ENCODE peak calls at places on chromosomes 7 and 10, in eight cellular contexts. G, L, R, K, D, O, T and N are unnamed samples.

GRCh38 chr10:18308600-18308999 is 168.4 kb downstream of the CACNB2 start:
- ATAC-seq in G (no peak), L (no peak), R (no peak), K (no peak), D (no peak), O (no peak), T (no peak), N (peak)

GRCh38 chr7:77330169-77330882 is 85.8 kb downstream of the GSAP start:
- ATAC-seq in G (no peak), L (no peak), R (peak), K (no peak), D (no peak), O (no peak), T (peak), N (no peak)

GRCh38 chr10:48518412-48518811 is 86.5 kb downstream of the ARHGAP22 start:
- ATAC-seq in G (no peak), L (peak), R (no peak), K (peak), D (no peak), O (no peak), T (no peak), N (no peak)

GRCh38 chr7:83996879-83997278 is 197.7 kb downstream of the SEMA3A start:
- ATAC-seq in G (no peak), L (no peak), R (no peak), K (no peak), D (no peak), O (no peak), T (no peak), N (no peak)

GRCh38 chr10:128865398-128865797 is 601.6 kb upstream of the MGMT start:
- ATAC-seq in G (peak), L (no peak), R (no peak), K (no peak), D (no peak), O (no peak), T (no peak), N (no peak)

GRCh38 chr7:77752016-77752415 is 46.2 kb downstream of the TMEM60 start:
- ATAC-seq in G (no peak), L (no peak), R (peak), K (peak), D (no peak), O (no peak), T (no peak), N (no peak)

GRCh38 chr7:117332031-117332430 is 9.2 kb upstream of the WNT2 start:
- ATAC-seq in G (no peak), L (no peak), R (no peak), K (no peak), D (no peak), O (no peak), T (no peak), N (no peak)

GRCh38 chr10:125093199-125093841 is 67.0 kb downstream of the CTBP2 start:
- ATAC-seq in G (no peak), L (no peak), R (peak), K (no peak), D (no peak), O (no peak), T (no peak), N (peak)

GRCh38 chr10:8416192-8416701 is 361.8 kb downstream of the GATA3 start:
- ATAC-seq in G (no peak), L (no peak), R (no peak), K (no peak), D (no peak), O (no peak), T (peak), N (no peak)

GRCh38 chr7:111873963-111874693 is 311.8 kb upstream of the IMMP2L start:
- ATAC-seq in G (no peak), L (no peak), R (no peak), K (no peak), D (peak), O (no peak), T (no peak), N (no peak)

GRCh38 chr10:96660297-96660696 is 60.0 kb downstream of the PIK3AP1 start:
- ATAC-seq in G (no peak), L (no peak), R (no peak), K (no peak), D (no peak), O (no peak), T (no peak), N (no peak)

GRCh38 chr10:24344279-24344678 is 135.3 kb downstream of the KIAA1217 start:
- ATAC-seq in G (no peak), L (no peak), R (peak), K (no peak), D (no peak), O (no peak), T (peak), N (no peak)

GRCh38 chr7:55013851-55014250 is 5.0 kb upstream of the EGFR start:
- ATAC-seq in G (no peak), L (no peak), R (no peak), K (no peak), D (no peak), O (no peak), T (no peak), N (no peak)

GRCh38 chr7:80659120-80660055 is 20.9 kb downstream of the CD36 start:
- ATAC-seq in G (peak), L (no peak), R (peak), K (no peak), D (no peak), O (peak), T (peak), N (no peak)

GRCh38 chr7:114622189-114622588 is 207.6 kb downstream of the FOXP2 start:
- ATAC-seq in G (no peak), L (no peak), R (no peak), K (no peak), D (no peak), O (no peak), T (no peak), N (no peak)
- TF ChIP-seq POLR2AphosphoS5 in G (no peak), L (no peak), R (no peak), K (no peak), D (no peak), O (no peak), T (no peak), N (no peak)

GRCh38 chr10:91798736-91799579 is 732 bp downstream of the TNKS2 start:
- ATAC-seq in G (peak), L (peak), R (peak), K (peak), D (peak), O (peak), T (peak), N (peak)
- TF ChIP-seq POLR2AphosphoS5 in G (no peak), L (no peak), R (no peak), K (no peak), D (no peak), O (no peak), T (no peak), N (peak)

GRCh38 chr7:101288439-101288838 is 33.2 kb downstream of the IFT22 start:
- ATAC-seq in G (no peak), L (no peak), R (no peak), K (no peak), D (no peak), O (no peak), T (no peak), N (no peak)

GRCh38 chr7:101285171-101285570 is 36.4 kb downstream of the IFT22 start:
- ATAC-seq in G (no peak), L (no peak), R (no peak), K (no peak), D (no peak), O (no peak), T (no peak), N (no peak)

GRCh38 chr7:101287032-101287431 is 34.6 kb downstream of the IFT22 start:
- ATAC-seq in G (no peak), L (no peak), R (peak), K (no peak), D (no peak), O (no peak), T (no peak), N (no peak)
- TF ChIP-seq POLR2AphosphoS5 in G (no peak), L (no peak), R (no peak), K (no peak), D (no peak), O (no peak), T (no peak), N (no peak)

DNA sequence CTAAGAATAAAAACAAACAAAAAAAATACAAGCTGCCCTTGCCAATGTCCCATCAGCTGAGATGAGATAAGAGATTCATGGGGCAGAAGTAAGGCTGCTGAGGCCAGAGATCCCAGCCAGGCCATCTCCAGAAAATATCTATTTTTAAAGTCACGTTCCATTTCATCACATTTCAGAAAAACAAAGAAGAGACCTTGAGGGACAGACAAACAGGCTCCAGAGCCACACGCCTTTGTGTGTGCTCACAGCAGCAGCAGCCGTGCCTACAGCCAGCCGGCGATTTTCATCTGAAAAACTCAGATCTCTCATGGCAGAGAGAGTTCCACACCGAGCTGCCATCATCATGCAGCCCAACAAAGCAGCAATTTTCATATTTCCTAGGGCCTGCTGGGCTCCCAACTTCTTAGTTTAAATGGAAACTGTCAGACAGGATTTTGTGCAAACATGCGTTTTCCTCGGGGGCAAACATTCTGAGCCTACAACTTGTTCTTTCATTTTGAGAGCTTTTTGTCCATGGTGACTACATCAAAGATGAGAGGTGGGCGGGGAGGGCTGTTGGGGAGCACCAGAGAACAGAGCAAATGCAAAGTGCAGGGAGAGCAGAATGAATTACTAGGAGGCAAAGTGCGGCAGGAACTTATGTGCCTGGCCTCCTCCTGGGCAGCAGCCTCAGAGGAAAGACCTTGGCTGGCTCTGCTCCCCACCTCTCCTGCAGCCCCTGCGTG is 38.8 kb downstream of the DLG5 start:
- ATAC-seq in G (no peak), L (peak), R (peak), K (no peak), D (no peak), O (no peak), T (no peak), N (peak)
- TF ChIP-seq POLR2AphosphoS5 in G (no peak), L (no peak), R (no peak), K (no peak), D (no peak), O (no peak), T (no peak), N (no peak)

GRCh38 chr7:87128883-87129282 is 23.4 kb upstream of the DMTF1 start:
- ATAC-seq in G (no peak), L (no peak), R (no peak), K (peak), D (peak), O (no peak), T (no peak), N (no peak)
- TF ChIP-seq POLR2AphosphoS5 in G (no peak), L (no peak), R (no peak), K (no peak), D (no peak), O (no peak), T (no peak), N (no peak)

DNA sequence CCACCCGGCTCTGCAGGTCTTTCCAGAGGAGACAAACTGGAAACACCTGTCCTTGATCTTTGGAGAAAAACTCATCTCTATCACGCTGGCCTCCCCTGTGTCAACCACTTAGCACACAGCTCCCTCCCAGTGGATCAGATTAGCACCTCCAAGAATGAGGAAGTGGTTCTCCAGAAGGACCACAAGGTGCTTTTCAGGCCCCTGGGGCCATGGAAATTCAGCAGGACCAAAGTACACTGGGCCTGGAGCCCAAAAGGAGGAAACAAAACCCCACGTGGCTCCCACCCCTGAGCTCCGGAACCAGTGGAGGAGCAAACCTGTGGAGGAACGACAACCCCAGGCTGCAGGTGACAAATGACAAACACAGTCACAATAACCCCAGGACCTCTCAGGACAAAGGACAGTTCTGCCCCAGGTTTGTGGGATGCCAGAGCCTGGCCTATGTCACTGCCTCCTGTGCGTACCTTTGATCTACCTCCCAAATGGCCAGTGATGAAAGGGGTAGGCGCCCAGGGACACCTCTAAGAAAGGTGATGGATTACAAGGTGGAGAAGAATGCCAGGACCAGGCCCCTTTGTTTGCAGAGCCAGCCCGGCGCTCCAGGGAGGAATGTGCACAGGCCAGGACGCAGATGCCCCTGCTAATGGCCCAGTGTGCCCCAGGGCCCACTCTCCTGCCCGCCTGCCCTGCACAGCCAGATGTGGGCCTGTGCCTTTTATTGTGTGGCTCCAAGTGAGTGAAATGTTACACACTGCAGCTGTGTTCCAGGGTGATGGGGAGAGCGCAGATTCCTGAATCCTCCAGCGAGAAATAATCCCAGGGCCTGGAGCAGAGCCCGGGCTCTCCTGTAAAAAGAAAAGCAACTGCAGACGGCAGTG is 5.6 kb downstream of the TNS3 start:
- ATAC-seq in G (peak), L (peak), R (peak), K (no peak), D (no peak), O (peak), T (peak), N (peak)
- TF ChIP-seq POLR2AphosphoS5 in G (no peak), L (no peak), R (peak), K (no peak), D (no peak), O (peak), T (no peak), N (peak)

GRCh38 chr7:50657341-50657873 is 92.2 kb upstream of the DDC start:
- ATAC-seq in G (no peak), L (no peak), R (peak), K (no peak), D (no peak), O (no peak), T (no peak), N (peak)
- TF ChIP-seq POLR2AphosphoS5 in G (no peak), L (no peak), R (peak), K (no peak), D (no peak), O (no peak), T (no peak), N (peak)

DNA sequence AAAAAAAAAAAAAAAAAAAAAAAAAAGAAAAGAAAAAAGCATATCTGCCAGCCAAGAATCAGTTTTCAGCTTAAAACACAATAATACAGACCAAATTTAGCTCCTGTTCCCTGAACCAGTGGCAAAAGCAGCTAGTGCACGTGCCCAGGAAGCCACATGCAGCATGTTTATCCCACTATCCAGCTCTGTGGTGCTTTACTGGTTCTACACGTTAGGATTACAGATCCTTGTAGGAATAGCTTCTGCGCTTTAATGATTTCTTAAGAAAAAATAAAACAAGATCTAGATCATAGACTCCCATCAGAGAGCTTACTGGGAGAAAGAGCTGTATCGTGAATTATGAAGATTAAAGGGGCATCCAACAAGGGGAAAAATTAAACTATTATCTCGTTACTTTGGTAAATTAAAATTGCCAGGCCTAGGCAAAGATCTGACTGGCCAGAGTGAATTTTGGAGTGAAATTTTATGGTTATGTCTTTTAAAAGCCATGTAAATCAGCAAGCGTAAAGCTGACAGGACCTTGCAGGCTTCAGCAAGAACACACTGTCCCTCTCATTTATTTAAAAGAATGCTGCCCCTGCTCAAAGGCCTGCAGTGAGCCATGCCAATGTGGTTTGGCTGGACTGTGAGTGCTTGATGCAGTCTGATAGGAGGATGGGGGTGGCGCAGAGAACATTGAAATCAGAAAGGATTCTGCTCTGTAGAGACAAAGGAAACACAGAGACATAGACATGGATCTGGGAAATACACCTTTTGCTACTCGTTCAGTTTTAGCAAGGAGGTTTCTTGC is 177.3 kb upstream of the PHYHIPL start:
- ATAC-seq in G (no peak), L (no peak), R (no peak), K (no peak), D (no peak), O (no peak), T (no peak), N (peak)
- TF ChIP-seq POLR2AphosphoS5 in G (no peak), L (no peak), R (no peak), K (no peak), D (no peak), O (no peak), T (no peak), N (peak)

GRCh38 chr7:44187636-44188416 is 1.4 kb downstream of the GCK start:
- ATAC-seq in G (no peak), L (no peak), R (no peak), K (no peak), D (no peak), O (no peak), T (no peak), N (no peak)

GRCh38 chr7:44184874-44185446 is 4.3 kb downstream of the GCK start:
- ATAC-seq in G (peak), L (no peak), R (no peak), K (no peak), D (peak), O (peak), T (no peak), N (no peak)

GRCh38 chr7:44188480-44189225 is 586 bp downstream of the GCK start:
- ATAC-seq in G (no peak), L (no peak), R (no peak), K (no peak), D (no peak), O (no peak), T (no peak), N (no peak)

GRCh38 chr7:44185729-44186128 is 3.5 kb downstream of the GCK start:
- ATAC-seq in G (no peak), L (no peak), R (no peak), K (no peak), D (no peak), O (no peak), T (no peak), N (no peak)

DNA sequence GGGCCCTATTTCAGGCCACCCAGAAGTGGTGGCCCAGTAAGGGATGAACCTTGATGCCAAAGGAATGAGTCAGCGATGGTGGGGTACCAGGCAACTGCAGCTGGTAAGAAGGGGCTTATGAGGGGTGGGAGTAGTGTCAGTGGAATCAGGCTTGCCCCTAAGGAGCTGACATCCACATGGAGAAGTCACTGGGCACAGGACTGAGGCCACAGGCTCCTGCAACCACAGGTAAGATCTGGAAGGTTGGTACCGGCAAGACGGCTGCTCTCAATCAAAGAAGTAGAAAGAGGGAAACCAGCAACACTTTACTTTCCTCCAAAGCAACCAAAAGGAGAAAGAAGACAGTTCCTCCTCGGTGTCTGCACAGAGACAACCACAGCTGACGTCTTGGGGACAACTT is 2.5 kb downstream of the GCK start:
- ATAC-seq in G (no peak), L (no peak), R (no peak), K (no peak), D (no peak), O (no peak), T (no peak), N (no peak)
- TF ChIP-seq POLR2AphosphoS5 in G (no peak), L (no peak), R (no peak), K (no peak), D (no peak), O (no peak), T (no peak), N (no peak)

GRCh38 chr10:89148061-89148460 is 59.1 kb downstream of the CH25H start:
- ATAC-seq in G (no peak), L (no peak), R (no peak), K (no peak), D (no peak), O (no peak), T (no peak), N (no peak)
- TF ChIP-seq POLR2AphosphoS5 in G (no peak), L (no peak), R (no peak), K (no peak), D (no peak), O (no peak), T (no peak), N (no peak)